ENCODE peak calls at places on chromosomes 3 and 15, in seven cellular contexts. O is BJ, P is PC-9, S is fibroblast of mammary gland, G is colonic mucosa, E is OCI-LY7, M is AG04450. U is an unnamed sample.
A peak's percentile ranks its signal among the peaks of the same experiment; 100 is the strongest.

GRCh38 chr3:42491876-42492507 is 10.5 kb upstream of the VIPR1 start:
- DNase-seq in O (no peak), E (no peak), S (no peak), M (no peak), G (peak; percentile 16), P (no peak), U (no peak)

GRCh38 chr3:135362889-135363288 is 567.8 kb downstream of the EPHB1 start:
- DNase-seq in S (no peak), G (no peak), O (no peak), M (no peak), P (no peak), E (no peak), U (no peak)

GRCh38 chr15:48722764-48723661 is 77.5 kb upstream of the FBN1 start:
- DNase-seq in G (no peak), S (peak; percentile 95), E (no peak), P (peak; percentile 53), M (peak; percentile 53), O (peak; percentile 76), U (peak; percentile 48)

GRCh38 chr3:179973931-179974361 is 62.8 kb downstream of the PEX5L start:
- DNase-seq in S (no peak), P (no peak), M (no peak), G (no peak), E (no peak), O (no peak), U (peak; percentile 74)

GRCh38 chr3:37074178-37074577 is 80.9 kb downstream of the MLH1 start:
- DNase-seq in M (peak; percentile 36), O (no peak), P (no peak), S (peak; percentile 73), E (no peak), G (no peak), U (no peak)

GRCh38 chr3:42498034-42498433 is 4.4 kb upstream of the VIPR1 start:
- DNase-seq in S (no peak), P (no peak), G (peak; percentile 8), E (no peak), O (no peak), M (no peak), U (no peak)

GRCh38 chr15:31365032-31365654 is 38.5 kb downstream of the KLF13 start:
- DNase-seq in S (no peak), P (no peak), M (no peak), O (no peak), G (no peak), E (no peak), U (no peak)

GRCh38 chr15:90787881-90788280 is 70.7 kb downstream of the BLM start:
- DNase-seq in P (no peak), G (no peak), E (no peak), M (no peak), O (no peak), S (no peak), U (no peak)

GRCh38 chr3:180059351-180059750 is 22.6 kb upstream of the PEX5L start:
- DNase-seq in E (no peak), P (no peak), G (no peak), M (no peak), S (peak; percentile 70), O (no peak), U (peak; percentile 86)

GRCh38 chr3:124397088-124397487 is 333.2 kb upstream of the UMPS start:
- DNase-seq in M (no peak), S (no peak), E (no peak), G (no peak), O (no peak), P (no peak), U (no peak)

GRCh38 chr3:110816008-110816407 is 255.6 kb upstream of the NECTIN3 start:
- DNase-seq in M (no peak), O (no peak), S (no peak), E (no peak), P (no peak), G (no peak), U (no peak)

GRCh38 chr3:110811050-110811449 is 260.6 kb upstream of the NECTIN3 start:
- DNase-seq in O (no peak), M (no peak), G (no peak), P (no peak), S (peak; percentile 51), E (no peak), U (peak; percentile 55)

GRCh38 chr3:110814170-110815007 is 257.2 kb upstream of the NECTIN3 start:
- DNase-seq in O (peak; percentile 55), S (peak; percentile 85), G (peak; percentile 18), M (peak; percentile 81), P (peak; percentile 47), E (no peak), U (no peak)

GRCh38 chr3:110813541-110813940 is 258.1 kb upstream of the NECTIN3 start:
- DNase-seq in E (no peak), G (no peak), P (no peak), M (no peak), S (no peak), O (no peak), U (no peak)

DNA sequence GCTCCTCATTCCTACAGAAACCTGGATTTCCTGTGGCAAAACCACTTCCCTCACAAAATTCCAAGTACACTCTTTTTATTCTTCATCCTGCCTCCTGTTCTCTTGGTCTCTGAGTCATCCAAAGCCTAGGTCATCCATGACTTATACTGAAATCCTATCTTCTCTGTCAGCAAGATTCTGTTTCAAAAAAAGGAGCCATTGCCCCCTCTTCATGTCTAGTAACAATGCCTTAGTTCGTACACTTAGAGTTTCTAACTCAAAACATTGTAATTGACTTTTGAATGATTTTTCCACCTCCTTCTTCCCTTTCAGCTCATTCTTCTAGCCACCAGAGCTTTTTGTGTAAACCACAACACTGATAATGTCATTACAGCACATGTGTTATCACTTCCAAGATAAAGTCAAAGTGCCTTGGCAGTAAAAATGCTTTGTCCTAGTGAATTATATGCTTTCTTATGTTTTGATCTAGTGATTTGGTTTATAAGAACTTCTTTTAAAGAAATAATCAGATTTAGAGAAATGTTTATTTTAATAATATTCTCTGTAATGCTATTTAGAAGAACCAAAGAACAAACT is 256.5 kb upstream of the NECTIN3 start:
- DNase-seq in P (no peak), E (no peak), M (peak; percentile 55), S (peak; percentile 91), G (no peak), O (peak; percentile 35), U (no peak)
- H3K4me3 ChIP-seq in P (no peak overlapping the region), E (no peak overlapping the region), M (no peak overlapping the region), S (no peak overlapping the region), G (no peak overlapping the region), O (no peak overlapping the region), U (no peak overlapping the region)

GRCh38 chr15:68186671-68187397 is 18.3 kb downstream of the CALML4 start:
- DNase-seq in M (peak; percentile 46), E (no peak), S (peak; percentile 87), O (peak; percentile 22), G (no peak), P (no peak), U (no peak)

GRCh38 chr15:68188647-68189046 is 16.5 kb downstream of the CALML4 start:
- DNase-seq in M (no peak), E (peak; percentile 86), S (no peak), G (no peak), O (no peak), P (no peak), U (no peak)

GRCh38 chr15:68184616-68185470 is 20.3 kb downstream of the CALML4 start:
- DNase-seq in O (no peak), S (no peak), M (no peak), E (no peak), G (no peak), P (no peak), U (no peak)

GRCh38 chr15:68190048-68190447 is 15.1 kb downstream of the CALML4 start:
- DNase-seq in M (no peak), O (no peak), P (no peak), G (no peak), E (no peak), S (no peak), U (no peak)

DNA sequence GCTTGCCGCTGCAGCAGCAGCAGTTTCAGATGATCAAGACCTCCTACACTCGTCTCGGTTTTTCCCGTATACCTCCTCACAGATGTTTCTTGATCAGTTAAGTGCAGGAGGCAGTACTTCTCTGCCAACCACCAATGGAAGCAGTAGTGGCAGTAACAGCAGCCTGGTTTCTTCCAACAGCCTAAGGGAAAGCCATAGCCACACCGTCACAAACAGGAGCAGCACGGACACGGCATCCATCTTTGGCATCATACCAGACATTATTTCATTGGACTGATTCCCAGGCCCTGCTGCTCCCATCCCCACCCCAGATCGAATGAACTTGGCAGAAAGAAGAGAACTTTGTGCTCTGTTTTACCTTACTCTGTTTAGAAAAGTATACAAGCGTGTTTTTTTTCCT is 17.6 kb downstream of the CALML4 start:
- DNase-seq in O (peak; percentile 59), E (peak; percentile 49), G (peak; percentile 79), M (peak; percentile 61), P (no peak), S (peak; percentile 90), U (peak; percentile 29)
- TF ChIP-seq CTCF in O (no peak), E (no peak), G (no peak), M (no peak), P (no peak), S (no peak), U (no peak)

DNA sequence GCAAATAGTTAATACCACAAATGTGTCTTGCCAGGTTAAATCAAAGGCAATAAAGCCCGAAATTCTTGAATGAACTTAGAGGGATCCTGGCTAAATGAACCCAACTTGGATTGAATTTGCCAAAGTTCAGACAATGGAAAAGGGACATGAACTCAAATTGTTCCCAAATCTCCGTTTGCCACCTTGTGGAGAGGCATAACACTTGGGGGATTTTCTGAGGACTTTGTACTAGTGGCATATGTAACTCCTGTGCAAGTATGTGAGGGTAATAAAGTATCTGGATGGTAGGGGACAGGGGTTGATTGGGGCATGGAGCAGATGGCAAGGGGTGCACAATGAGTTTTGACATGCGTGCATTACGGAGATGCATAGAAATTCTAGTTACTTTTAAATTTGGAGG is 1.3 kb upstream of the TCAIM start:
- DNase-seq in O (no peak), P (peak; percentile 12), G (no peak), M (no peak), E (peak; percentile 5), S (peak; percentile 5), U (no peak)
- H3K4me3 ChIP-seq in O (no peak overlapping the region), P (peak overlapping the region; percentile 69), G (peak overlapping the region; percentile 63), M (peak overlapping the region; percentile 91), E (peak overlapping the region; percentile 82), S (peak overlapping the region; percentile 79), U (peak overlapping the region; percentile 72)

GRCh38 chr3:4981688-4982494 is 2.7 kb downstream of the BHLHE40 start:
- DNase-seq in S (peak; percentile 88), O (no peak), M (no peak), P (peak; percentile 29), G (peak; percentile 59), E (no peak), U (no peak)
- TF ChIP-seq CTCF in S (peak; percentile 53), O (peak; percentile 61), M (peak; percentile 65), P (peak; percentile 18), G (peak; percentile 37), E (no peak), U (peak; percentile 38)

GRCh38 chr15:82781349-82781748 is 24.5 kb downstream of the FSD2 start:
- DNase-seq in M (no peak), P (no peak), E (no peak), S (no peak), O (no peak), G (no peak), U (no peak)
- H3K4me3 ChIP-seq in M (no peak overlapping the region), P (no peak overlapping the region), E (no peak overlapping the region), S (no peak overlapping the region), O (no peak overlapping the region), G (no peak overlapping the region), U (no peak overlapping the region)